ENCODE peak calls at places on chromosome 17, in eight cellular contexts. Z is HCT116, P is MM.1S, H is OCI-LY7, U is neural progenitor cell, A is SK-N-SH, K is GM23338, M is PC-3. Q is an unnamed sample.

GRCh38 chr17:68016838-68017237 is 18.7 kb upstream of the KPNA2 start:
- DNase-seq in A (no peak), P (no peak), H (no peak), K (no peak), U (no peak), M (no peak), Z (no peak), Q (no peak)

GRCh38 chr17:29196784-29197515 is 16.8 kb upstream of the MYO18A start:
- DNase-seq in P (no peak), K (no peak), M (no peak), A (no peak), U (no peak), Z (no peak), H (no peak), Q (no peak)

GRCh38 chr17:61282377-61282776 is 117.3 kb upstream of the TBX2 start:
- DNase-seq in K (no peak), H (no peak), U (no peak), P (no peak), A (no peak), M (no peak), Z (no peak), Q (no peak)

GRCh38 chr17:10698116-10698818 is 873 bp downstream of the ADPRM start:
- DNase-seq in K (peak), A (peak), H (peak), P (no peak), M (peak), U (no peak), Z (no peak), Q (no peak)

GRCh38 chr17:57861737-57862409 is 12.0 kb upstream of the MRPS23 start:
- DNase-seq in P (no peak), K (peak), H (no peak), M (peak), A (peak), Z (no peak), U (peak), Q (peak)

GRCh38 chr17:48718781-48719641 is 3.3 kb downstream of the PRAC1 start:
- DNase-seq in M (peak), Z (no peak), U (peak), K (peak), H (no peak), A (peak), P (no peak), Q (no peak)

GRCh38 chr17:77164483-77165030 is 23.8 kb downstream of the SEC14L1 start:
- DNase-seq in A (peak), H (no peak), P (no peak), U (peak), M (no peak), K (peak), Z (no peak), Q (no peak)

GRCh38 chr17:79615926-79616325 is 5.1 kb upstream of the RBFOX3 start:
- DNase-seq in M (no peak), Z (no peak), K (no peak), U (no peak), A (no peak), P (no peak), H (no peak), Q (no peak)

GRCh38 chr17:4004517-4005295 is 40.5 kb upstream of the ATP2A3 start:
- DNase-seq in K (peak), U (peak), Z (peak), M (peak), A (peak), P (no peak), H (peak), Q (peak)

GRCh38 chr17:34703533-34703932 is 124.2 kb downstream of the TMEM132E start:
- DNase-seq in P (peak), K (peak), U (peak), Z (no peak), A (no peak), H (peak), M (peak), Q (peak)

GRCh38 chr17:70100983-70101382 is 26.0 kb downstream of the KCNJ16 start:
- DNase-seq in M (peak), A (peak), Z (no peak), P (no peak), U (no peak), H (no peak), K (no peak), Q (no peak)

GRCh38 chr17:55343900-55344513 is 77.6 kb downstream of the MMD start:
- DNase-seq in K (no peak), U (no peak), P (no peak), H (no peak), Z (no peak), M (no peak), A (no peak), Q (no peak)

GRCh38 chr17:77815127-77815905 is 143.2 kb upstream of the TNRC6C start:
- DNase-seq in A (peak), M (no peak), H (no peak), Z (no peak), U (no peak), K (peak), P (no peak), Q (peak)

GRCh38 chr17:3794890-3795757 is 5.9 kb downstream of the ITGAE start:
- DNase-seq in A (no peak), H (peak), K (no peak), Z (no peak), P (no peak), U (peak), M (no peak), Q (peak)

GRCh38 chr17:76452646-76453430 is at the start of gene UBE2O:
- DNase-seq in K (peak), Z (peak), A (peak), P (peak), M (peak), H (peak), U (peak), Q (peak)

GRCh38 chr17:36034127-36034526 is 16.4 kb upstream of the CCL23 start:
- DNase-seq in Z (no peak), P (no peak), H (no peak), U (no peak), M (no peak), A (no peak), K (no peak), Q (no peak)

GRCh38 chr17:68378202-68379149 is 78.8 kb downstream of the WIPI1 start:
- DNase-seq in H (no peak), M (peak), P (no peak), A (peak), Z (peak), K (peak), U (peak), Q (peak)

GRCh38 chr17:76866774-76867577 is 1.2 kb upstream of the MGAT5B start:
- DNase-seq in H (no peak), A (no peak), K (no peak), M (peak), U (no peak), Z (no peak), P (no peak), Q (no peak)

GRCh38 chr17:65362826-65363225 is 198.6 kb downstream of the AXIN2 start:
- DNase-seq in K (no peak), H (no peak), Z (no peak), M (peak), A (no peak), P (no peak), U (no peak), Q (no peak)

GRCh38 chr17:39014044-39014794 is 47.0 kb upstream of the FBXO47 start:
- DNase-seq in H (no peak), A (no peak), P (no peak), U (no peak), Z (no peak), M (peak), K (no peak), Q (peak)

GRCh38 chr17:58823051-58823525 is 67.4 kb downstream of the PPM1E start:
- DNase-seq in P (no peak), M (no peak), A (no peak), Z (no peak), U (no peak), K (no peak), H (no peak), Q (no peak)

GRCh38 chr17:50129303-50129945 is 536 bp downstream of the SAMD14 start:
- DNase-seq in H (no peak), Z (no peak), K (peak), P (no peak), M (no peak), A (peak), U (peak), Q (peak)

GRCh38 chr17:41785876-41786226 is 660 bp downstream of the JUP start:
- DNase-seq in K (peak), U (peak), M (peak), Z (no peak), A (no peak), P (peak), H (no peak), Q (peak)

GRCh38 chr17:62595484-62595883 is 32.0 kb upstream of the MRC2 start:
- DNase-seq in K (no peak), M (no peak), H (no peak), Z (no peak), P (no peak), A (no peak), U (no peak), Q (no peak)

GRCh38 chr17:66786101-66786500 is 48.8 kb upstream of the CACNG5 start:
- DNase-seq in U (no peak), H (peak), M (no peak), A (no peak), K (no peak), P (no peak), Z (no peak), Q (no peak)
- H3K27ac ChIP-seq in U (no peak), H (no peak), M (no peak), A (no peak), K (no peak), P (no peak), Z (no peak), Q (no peak)

GRCh38 chr17:80860703-80861359 is 130.8 kb upstream of the CHMP6 start:
- DNase-seq in Z (no peak), H (no peak), K (no peak), P (no peak), M (no peak), A (peak), U (no peak), Q (no peak)

GRCh38 chr17:80858301-80859003 is 133.2 kb upstream of the CHMP6 start:
- DNase-seq in H (no peak), Z (no peak), A (no peak), P (no peak), U (no peak), M (no peak), K (no peak), Q (no peak)

GRCh38 chr17:80857721-80858171 is 133.9 kb upstream of the CHMP6 start:
- DNase-seq in A (no peak), U (no peak), Z (no peak), K (no peak), M (no peak), P (no peak), H (no peak), Q (no peak)

GRCh38 chr17:80860101-80860671 is 131.5 kb upstream of the CHMP6 start:
- DNase-seq in H (no peak), M (no peak), A (no peak), K (no peak), U (no peak), Z (no peak), P (no peak), Q (no peak)

DNA sequence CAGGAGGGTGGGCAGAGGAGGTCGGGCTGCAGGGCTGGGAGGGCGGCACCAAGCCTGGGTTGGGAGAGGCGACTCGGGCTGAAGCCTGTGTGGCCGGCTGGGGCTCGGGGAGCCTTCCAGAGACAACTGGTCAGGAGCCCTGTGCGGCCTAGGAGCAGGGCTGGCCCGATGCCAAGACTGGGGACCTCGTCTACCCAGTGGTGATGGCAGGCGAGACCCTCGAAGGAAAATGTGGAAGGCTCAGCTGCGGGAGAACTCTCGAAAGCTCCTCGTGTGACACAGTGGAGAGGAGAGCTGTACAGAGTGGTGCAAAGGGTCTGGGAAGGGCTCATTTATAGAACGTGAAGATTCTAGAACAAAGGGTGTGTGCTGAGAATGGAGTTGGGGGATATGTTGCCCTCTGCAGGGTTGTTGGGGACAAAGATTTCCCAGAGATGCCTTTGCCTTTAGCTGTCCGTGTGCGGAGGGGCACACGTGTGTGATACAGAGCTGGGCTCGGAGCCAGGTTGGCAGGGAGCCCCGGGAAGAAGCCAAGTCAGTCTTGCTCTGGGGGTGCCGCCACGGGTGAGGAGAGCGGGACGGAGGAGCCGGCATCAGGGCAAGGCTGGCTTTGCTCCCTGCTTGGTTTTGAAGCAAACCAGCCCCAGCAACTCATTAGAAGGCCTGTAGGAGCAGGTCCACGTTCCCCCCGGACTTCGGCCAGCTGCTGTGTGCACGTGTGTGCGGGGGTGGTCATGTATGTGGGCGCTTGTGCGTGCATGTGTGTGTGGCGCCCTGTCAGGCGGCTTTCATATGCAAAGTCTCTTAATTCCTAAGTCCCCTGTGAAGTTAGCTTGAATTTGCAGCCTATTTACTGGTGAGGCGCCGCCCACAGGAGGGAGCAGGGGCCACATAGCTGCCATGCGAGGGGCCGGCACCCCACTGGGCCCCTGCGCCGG is 132.4 kb upstream of the CHMP6 start:
- DNase-seq in A (peak), M (peak), Z (no peak), H (no peak), K (peak), P (no peak), U (peak), Q (peak)
- TF ChIP-seq EZH2phosphoT487 in A (no peak), M (no peak), Z (no peak), H (no peak), K (no peak), P (no peak), U (no peak), Q (no peak)

DNA sequence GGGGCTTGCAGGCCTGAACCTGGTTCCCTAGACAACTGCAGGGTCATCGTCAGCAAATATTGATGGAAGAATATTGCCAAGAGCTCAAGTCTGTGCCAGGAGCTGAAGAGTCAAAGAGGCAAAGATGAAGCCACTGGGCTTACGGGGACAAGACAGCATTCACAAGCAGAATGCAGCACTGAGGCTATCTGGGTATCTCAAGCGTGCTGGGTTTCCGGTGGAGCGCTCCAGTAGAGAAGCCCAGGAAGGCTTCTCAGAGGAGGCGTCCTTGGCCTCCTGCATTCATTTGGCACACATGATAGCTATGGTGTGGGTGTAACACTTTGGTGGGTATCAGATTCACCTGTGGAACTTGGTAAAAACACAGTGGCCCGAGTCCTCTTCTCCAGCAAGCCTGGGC is 2.9 kb downstream of the FADS6 start:
- DNase-seq in U (no peak), K (no peak), H (no peak), Z (no peak), M (no peak), P (no peak), A (no peak), Q (no peak)
- TF ChIP-seq CTCF in U (no peak), K (no peak), H (no peak), Z (no peak), M (no peak), P (no peak), A (no peak), Q (no peak)

GRCh38 chr17:2655526-2655925 is 56.0 kb downstream of the CLUH start:
- DNase-seq in H (no peak), K (no peak), A (no peak), P (no peak), M (no peak), Z (no peak), U (no peak), Q (no peak)
- H3K27ac ChIP-seq in H (no peak), K (peak), A (no peak), P (no peak), M (no peak), Z (no peak), U (no peak), Q (no peak)

GRCh38 chr17:44738214-44738906 is 20.4 kb upstream of the ADAM11 start:
- DNase-seq in K (no peak), H (no peak), U (no peak), Z (no peak), M (no peak), A (no peak), P (peak), Q (no peak)
- TF ChIP-seq EZH2phosphoT487 in K (no peak), H (no peak), U (no peak), Z (no peak), M (no peak), A (no peak), P (no peak), Q (no peak)

DNA sequence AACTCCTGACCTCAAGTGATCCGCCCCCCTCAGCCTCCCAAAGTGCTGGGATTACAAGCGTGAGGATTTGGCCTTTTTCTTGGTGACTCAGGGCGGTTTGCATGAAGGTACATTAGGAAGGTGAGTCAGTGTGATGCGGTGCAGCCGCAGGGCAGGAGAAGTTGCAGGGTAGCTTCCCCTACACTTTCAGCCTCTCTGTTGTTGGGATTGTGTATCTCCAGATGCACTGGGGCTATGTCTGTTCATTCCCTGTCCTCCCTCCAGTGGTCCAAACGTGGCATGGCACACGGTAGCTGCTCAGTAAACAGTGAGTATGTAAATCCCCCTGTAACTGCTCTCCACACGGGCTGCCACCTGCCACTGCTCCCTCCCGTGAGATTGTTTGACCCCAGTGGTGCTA is 109.1 kb upstream of the CDC42EP4 start:
- DNase-seq in H (peak), U (no peak), P (no peak), K (peak), M (peak), Z (peak), A (peak), Q (no peak)
- TF ChIP-seq CTCF in H (peak), U (no peak), P (no peak), K (peak), M (peak), Z (peak), A (peak), Q (no peak)

DNA sequence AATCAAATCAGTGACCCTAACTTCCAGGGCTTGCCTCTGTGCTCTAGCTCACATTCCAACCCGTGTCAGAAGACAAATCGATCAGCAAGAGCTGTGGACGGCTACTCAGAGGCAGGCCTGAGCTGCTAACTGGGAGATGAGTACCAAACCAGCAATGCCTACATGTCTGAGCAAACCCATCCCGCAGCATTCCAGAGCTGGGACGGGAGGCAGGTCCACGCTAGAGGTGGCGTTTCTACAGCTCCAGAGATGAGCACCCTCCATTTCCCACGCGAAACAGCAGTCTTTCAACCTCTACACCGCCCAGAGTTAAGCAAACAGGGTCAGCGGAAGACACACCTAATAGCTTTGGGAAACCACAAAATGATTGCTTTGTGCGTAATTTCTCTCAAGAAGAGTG is 6.5 kb downstream of the NXN start:
- DNase-seq in H (no peak), U (no peak), P (no peak), A (no peak), Z (peak), M (peak), K (peak), Q (no peak)
- H3K27ac ChIP-seq in H (no peak), U (no peak), P (no peak), A (no peak), Z (peak), M (peak), K (peak), Q (peak)

GRCh38 chr17:64151016-64151368 is 21.0 kb upstream of the ERN1 start:
- DNase-seq in M (no peak), P (no peak), K (no peak), U (no peak), A (no peak), H (no peak), Z (no peak), Q (no peak)

GRCh38 chr17:64153565-64153964 is 23.6 kb upstream of the ERN1 start:
- DNase-seq in H (no peak), A (no peak), U (no peak), P (no peak), K (no peak), Z (no peak), M (no peak), Q (no peak)

GRCh38 chr17:64150237-64151015 is 20.5 kb upstream of the ERN1 start:
- DNase-seq in M (no peak), Z (no peak), U (no peak), P (peak), K (no peak), H (no peak), A (no peak), Q (peak)

GRCh38 chr17:64154321-64155089 is 24.6 kb upstream of the ERN1 start:
- DNase-seq in P (no peak), K (peak), U (peak), M (no peak), A (no peak), Z (no peak), H (no peak), Q (no peak)

DNA sequence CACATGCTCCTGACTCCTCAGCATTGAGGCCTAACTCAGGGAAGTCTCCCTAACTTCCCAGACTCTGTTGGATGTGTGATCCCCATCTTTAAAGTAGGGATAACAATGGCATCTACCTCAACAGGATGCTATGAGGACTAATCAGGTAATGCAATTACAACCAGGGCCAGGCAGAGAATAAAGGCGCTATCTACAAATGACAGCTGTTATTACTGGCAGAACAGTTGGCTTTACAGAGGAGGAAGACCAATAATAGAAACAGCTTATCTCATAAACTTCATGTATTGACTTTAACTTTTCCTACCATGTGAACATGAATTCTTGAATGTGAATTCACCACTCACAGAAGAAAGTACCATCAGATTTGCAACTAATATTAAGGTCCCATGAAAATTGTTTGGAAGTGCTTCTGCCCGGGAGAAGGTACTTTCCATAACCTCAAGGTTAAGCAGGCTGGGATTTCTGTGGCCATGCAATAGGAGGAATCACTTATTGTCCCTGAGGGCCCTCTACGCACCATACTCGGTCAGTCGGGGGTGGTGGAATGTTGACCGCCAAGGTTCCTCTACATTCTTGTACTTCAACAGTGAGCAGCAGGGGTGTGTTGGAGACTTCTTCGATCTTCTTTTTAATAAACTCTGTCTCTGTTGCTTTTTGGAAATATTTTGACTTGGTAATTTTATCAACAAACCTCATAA is 22.6 kb upstream of the ERN1 start:
- DNase-seq in A (peak), M (no peak), P (no peak), H (no peak), Z (no peak), U (no peak), K (no peak), Q (no peak)
- TF ChIP-seq EZH2phosphoT487 in A (no peak), M (no peak), P (no peak), H (no peak), Z (no peak), U (no peak), K (no peak), Q (no peak)

Q was measured in hepatocyte.